ENCODE peak calls at places on chromosomes 12 and 14, in six cellular contexts. R is foreskin fibroblast, D is hypothalamus, P is epithelial cell of proximal tubule, F is Caki2, A is cardiac fibroblast. Q is an unnamed sample.

GRCh38 chr12:124024790-124025189 is 51.8 kb downstream of the ZNF664 start:
- DNase-seq in R (peak; percentile 29), D (no peak), P (no peak), F (no peak), A (no peak), Q (no peak)

GRCh38 chr14:72651715-72652114 is 242.2 kb downstream of the DPF3 start:
- DNase-seq in R (no peak), D (no peak), P (no peak), F (no peak), A (no peak), Q (no peak)

GRCh38 chr12:104708891-104709290 is 249.2 kb downstream of the SLC41A2 start:
- DNase-seq in R (no peak), D (no peak), P (no peak), F (no peak), A (no peak), Q (no peak)

GRCh38 chr12:51910691-51911090 is 3.4 kb downstream of the ACVRL1 start:
- DNase-seq in R (no peak), D (no peak), P (no peak), F (no peak), A (no peak), Q (no peak)

GRCh38 chr14:69139743-69140142 is 13.2 kb downstream of the DCAF5 start:
- DNase-seq in R (no peak), D (no peak), P (no peak), F (no peak), A (no peak), Q (no peak)

GRCh38 chr14:25049559-25050493 is at the start of gene STXBP6:
- DNase-seq in R (peak; percentile 92), D (peak; percentile 79), P (no peak), F (peak; percentile 64), A (peak; percentile 72), Q (peak; percentile 76)

GRCh38 chr12:128091101-128091795 is 175.7 kb upstream of the TMEM132C start:
- DNase-seq in R (no peak), D (no peak), P (no peak), F (no peak), A (no peak), Q (no peak)

GRCh38 chr14:89899917-89900680 is 54.4 kb downstream of the EFCAB11 start:
- DNase-seq in R (peak; percentile 68), D (no peak), P (no peak), F (no peak), A (peak; percentile 56), Q (no peak)

GRCh38 chr12:51639361-51639760 is 48.3 kb downstream of the SCN8A start:
- DNase-seq in R (peak; percentile 80), D (no peak), P (no peak), F (no peak), A (no peak), Q (no peak)

GRCh38 chr14:102594514-102595175 is 2.2 kb downstream of the RCOR1 start:
- DNase-seq in R (peak; percentile 81), D (no peak), P (no peak), F (peak; percentile 45), A (peak; percentile 70), Q (no peak)

GRCh38 chr12:120791669-120792176 is 66.1 kb downstream of the ACADS start:
- DNase-seq in R (peak; percentile 58), D (no peak), P (no peak), F (no peak), A (no peak), Q (no peak)

GRCh38 chr14:41297961-41298690 is 308.6 kb upstream of the LRFN5 start:
- DNase-seq in R (no peak), D (no peak), P (no peak), F (no peak), A (no peak), Q (no peak)

GRCh38 chr14:98510392-98510791 is 761.6 kb downstream of the BCL11B start:
- DNase-seq in R (no peak), D (no peak), P (no peak), F (no peak), A (no peak), Q (no peak)

GRCh38 chr12:74539765-74540526 is 2.3 kb downstream of the ATXN7L3B start:
- DNase-seq in R (no peak), D (no peak), P (no peak), F (peak; percentile 43), A (peak; percentile 5), Q (no peak)

GRCh38 chr14:103856105-103856504 is 8.7 kb upstream of the PPP1R13B start:
- DNase-seq in R (no peak), D (no peak), P (no peak), F (no peak), A (no peak), Q (no peak)